ENCODE peak calls at places on chromosome 3, in nine cellular contexts. One of them, this sample, is unnamed.

GRCh38 chr3:125266976-125267375 is 54.4 kb upstream of the SLC12A8 start:
- DNase-seq in stimulated activated CD4-positive, alpha-beta T cell treated with anti-CD3 and anti-CD28 coated beads, Interleukin-2, amount 100 ng/mL, for 48 hours: no peak
- DNase-seq in astrocyte of the spinal cord: no peak
- DNase-seq in H54: no peak
- DNase-seq in Panc1: no peak
- DNase-seq in esophagus squamous epithelium: no peak
- DNase-seq in COR-L47: no peak
- DNase-seq in activated CD4-positive, alpha-beta T cell treated with anti-CD3 and anti-CD28 coated beads, Interleukin-2, amount 50 U/mL, for 48 hours: no peak
- DNase-seq in HEK293T: no peak
- DNase-seq in this sample: no peak

GRCh38 chr3:141625506-141625905 is 112.6 kb upstream of the RNF7 start:
- DNase-seq in stimulated activated CD4-positive, alpha-beta T cell treated with anti-CD3 and anti-CD28 coated beads, Interleukin-2, amount 100 ng/mL, for 48 hours: no peak
- DNase-seq in astrocyte of the spinal cord: peak
- DNase-seq in H54: peak
- DNase-seq in Panc1: no peak
- DNase-seq in esophagus squamous epithelium: no peak
- DNase-seq in COR-L47: no peak
- DNase-seq in activated CD4-positive, alpha-beta T cell treated with anti-CD3 and anti-CD28 coated beads, Interleukin-2, amount 50 U/mL, for 48 hours: no peak
- DNase-seq in HEK293T: no peak
- DNase-seq in this sample: peak

GRCh38 chr3:140292154-140292553 is 357.2 kb downstream of the CLSTN2 start:
- DNase-seq in stimulated activated CD4-positive, alpha-beta T cell treated with anti-CD3 and anti-CD28 coated beads, Interleukin-2, amount 100 ng/mL, for 48 hours: no peak
- DNase-seq in astrocyte of the spinal cord: peak
- DNase-seq in H54: no peak
- DNase-seq in Panc1: no peak
- DNase-seq in esophagus squamous epithelium: no peak
- DNase-seq in COR-L47: no peak
- DNase-seq in activated CD4-positive, alpha-beta T cell treated with anti-CD3 and anti-CD28 coated beads, Interleukin-2, amount 50 U/mL, for 48 hours: no peak
- DNase-seq in HEK293T: no peak
- DNase-seq in this sample: no peak

GRCh38 chr3:101816215-101817149 is 32.8 kb upstream of the NFKBIZ start:
- DNase-seq in stimulated activated CD4-positive, alpha-beta T cell treated with anti-CD3 and anti-CD28 coated beads, Interleukin-2, amount 100 ng/mL, for 48 hours: no peak
- DNase-seq in astrocyte of the spinal cord: peak
- DNase-seq in H54: no peak
- DNase-seq in Panc1: no peak
- DNase-seq in esophagus squamous epithelium: no peak
- DNase-seq in COR-L47: no peak
- DNase-seq in activated CD4-positive, alpha-beta T cell treated with anti-CD3 and anti-CD28 coated beads, Interleukin-2, amount 50 U/mL, for 48 hours: no peak
- DNase-seq in HEK293T: no peak
- DNase-seq in this sample: no peak

GRCh38 chr3:111577798-111578685 is 17.1 kb downstream of the ZBED2 start:
- DNase-seq in stimulated activated CD4-positive, alpha-beta T cell treated with anti-CD3 and anti-CD28 coated beads, Interleukin-2, amount 100 ng/mL, for 48 hours: no peak
- DNase-seq in astrocyte of the spinal cord: peak
- DNase-seq in H54: peak
- DNase-seq in Panc1: no peak
- DNase-seq in esophagus squamous epithelium: no peak
- DNase-seq in COR-L47: peak
- DNase-seq in activated CD4-positive, alpha-beta T cell treated with anti-CD3 and anti-CD28 coated beads, Interleukin-2, amount 50 U/mL, for 48 hours: no peak
- DNase-seq in HEK293T: peak
- DNase-seq in this sample: peak

GRCh38 chr3:52357151-52358080 is 41.3 kb downstream of the DNAH1 start:
- DNase-seq in stimulated activated CD4-positive, alpha-beta T cell treated with anti-CD3 and anti-CD28 coated beads, Interleukin-2, amount 100 ng/mL, for 48 hours: no peak
- DNase-seq in astrocyte of the spinal cord: no peak
- DNase-seq in H54: no peak
- DNase-seq in Panc1: no peak
- DNase-seq in esophagus squamous epithelium: no peak
- DNase-seq in COR-L47: no peak
- DNase-seq in activated CD4-positive, alpha-beta T cell treated with anti-CD3 and anti-CD28 coated beads, Interleukin-2, amount 50 U/mL, for 48 hours: no peak
- DNase-seq in HEK293T: no peak
- DNase-seq in this sample: no peak

GRCh38 chr3:55091381-55092225 is 163.7 kb upstream of the LRTM1 start:
- DNase-seq in stimulated activated CD4-positive, alpha-beta T cell treated with anti-CD3 and anti-CD28 coated beads, Interleukin-2, amount 100 ng/mL, for 48 hours: no peak
- DNase-seq in astrocyte of the spinal cord: peak
- DNase-seq in H54: no peak
- DNase-seq in Panc1: no peak
- DNase-seq in esophagus squamous epithelium: no peak
- DNase-seq in COR-L47: no peak
- DNase-seq in activated CD4-positive, alpha-beta T cell treated with anti-CD3 and anti-CD28 coated beads, Interleukin-2, amount 50 U/mL, for 48 hours: no peak
- DNase-seq in HEK293T: no peak
- DNase-seq in this sample: peak

GRCh38 chr3:129612350-129613204 is 6.1 kb upstream of the PLXND1 start:
- DNase-seq in stimulated activated CD4-positive, alpha-beta T cell treated with anti-CD3 and anti-CD28 coated beads, Interleukin-2, amount 100 ng/mL, for 48 hours: no peak
- DNase-seq in astrocyte of the spinal cord: no peak
- DNase-seq in H54: peak
- DNase-seq in Panc1: no peak
- DNase-seq in esophagus squamous epithelium: no peak
- DNase-seq in COR-L47: no peak
- DNase-seq in activated CD4-positive, alpha-beta T cell treated with anti-CD3 and anti-CD28 coated beads, Interleukin-2, amount 50 U/mL, for 48 hours: no peak
- DNase-seq in HEK293T: no peak
- DNase-seq in this sample: no peak

GRCh38 chr3:100779475-100779874 is 70.2 kb downstream of the TFG start:
- DNase-seq in stimulated activated CD4-positive, alpha-beta T cell treated with anti-CD3 and anti-CD28 coated beads, Interleukin-2, amount 100 ng/mL, for 48 hours: no peak
- DNase-seq in astrocyte of the spinal cord: no peak
- DNase-seq in H54: no peak
- DNase-seq in Panc1: no peak
- DNase-seq in esophagus squamous epithelium: no peak
- DNase-seq in COR-L47: no peak
- DNase-seq in activated CD4-positive, alpha-beta T cell treated with anti-CD3 and anti-CD28 coated beads, Interleukin-2, amount 50 U/mL, for 48 hours: no peak
- DNase-seq in HEK293T: no peak
- DNase-seq in this sample: no peak

GRCh38 chr3:167913218-167913902 is 177.8 kb downstream of the SERPINI1 start:
- DNase-seq in stimulated activated CD4-positive, alpha-beta T cell treated with anti-CD3 and anti-CD28 coated beads, Interleukin-2, amount 100 ng/mL, for 48 hours: no peak
- DNase-seq in astrocyte of the spinal cord: peak
- DNase-seq in H54: peak
- DNase-seq in Panc1: no peak
- DNase-seq in esophagus squamous epithelium: no peak
- DNase-seq in COR-L47: peak
- DNase-seq in activated CD4-positive, alpha-beta T cell treated with anti-CD3 and anti-CD28 coated beads, Interleukin-2, amount 50 U/mL, for 48 hours: no peak
- DNase-seq in HEK293T: peak
- DNase-seq in this sample: peak

GRCh38 chr3:197854596-197855343 is 63.7 kb downstream of the LRCH3 start:
- DNase-seq in stimulated activated CD4-positive, alpha-beta T cell treated with anti-CD3 and anti-CD28 coated beads, Interleukin-2, amount 100 ng/mL, for 48 hours: no peak
- DNase-seq in astrocyte of the spinal cord: peak
- DNase-seq in H54: peak
- DNase-seq in Panc1: peak
- DNase-seq in esophagus squamous epithelium: no peak
- DNase-seq in COR-L47: no peak
- DNase-seq in activated CD4-positive, alpha-beta T cell treated with anti-CD3 and anti-CD28 coated beads, Interleukin-2, amount 50 U/mL, for 48 hours: no peak
- DNase-seq in HEK293T: peak
- DNase-seq in this sample: peak

GRCh38 chr3:101827211-101828174 is 21.8 kb upstream of the NFKBIZ start:
- DNase-seq in stimulated activated CD4-positive, alpha-beta T cell treated with anti-CD3 and anti-CD28 coated beads, Interleukin-2, amount 100 ng/mL, for 48 hours: peak
- DNase-seq in astrocyte of the spinal cord: peak
- DNase-seq in H54: no peak
- DNase-seq in Panc1: no peak
- DNase-seq in esophagus squamous epithelium: peak
- DNase-seq in COR-L47: peak
- DNase-seq in activated CD4-positive, alpha-beta T cell treated with anti-CD3 and anti-CD28 coated beads, Interleukin-2, amount 50 U/mL, for 48 hours: peak
- DNase-seq in HEK293T: peak
- DNase-seq in this sample: peak

GRCh38 chr3:48685603-48686511 is at the start of gene NCKIPSD:
- DNase-seq in stimulated activated CD4-positive, alpha-beta T cell treated with anti-CD3 and anti-CD28 coated beads, Interleukin-2, amount 100 ng/mL, for 48 hours: peak
- DNase-seq in astrocyte of the spinal cord: peak
- DNase-seq in H54: peak
- DNase-seq in Panc1: no peak
- DNase-seq in esophagus squamous epithelium: peak
- DNase-seq in COR-L47: peak
- DNase-seq in activated CD4-positive, alpha-beta T cell treated with anti-CD3 and anti-CD28 coated beads, Interleukin-2, amount 50 U/mL, for 48 hours: peak
- DNase-seq in HEK293T: peak
- DNase-seq in this sample: peak

GRCh38 chr3:129727707-129728106 is 121.2 kb upstream of the PLXND1 start:
- DNase-seq in stimulated activated CD4-positive, alpha-beta T cell treated with anti-CD3 and anti-CD28 coated beads, Interleukin-2, amount 100 ng/mL, for 48 hours: no peak
- DNase-seq in astrocyte of the spinal cord: no peak
- DNase-seq in H54: no peak
- DNase-seq in Panc1: no peak
- DNase-seq in esophagus squamous epithelium: no peak
- DNase-seq in COR-L47: no peak
- DNase-seq in activated CD4-positive, alpha-beta T cell treated with anti-CD3 and anti-CD28 coated beads, Interleukin-2, amount 50 U/mL, for 48 hours: no peak
- DNase-seq in HEK293T: no peak
- DNase-seq in this sample: peak

GRCh38 chr3:16352428-16352827 is 87.4 kb downstream of the OXNAD1 start:
- DNase-seq in stimulated activated CD4-positive, alpha-beta T cell treated with anti-CD3 and anti-CD28 coated beads, Interleukin-2, amount 100 ng/mL, for 48 hours: no peak
- DNase-seq in astrocyte of the spinal cord: no peak
- DNase-seq in H54: no peak
- DNase-seq in Panc1: no peak
- DNase-seq in esophagus squamous epithelium: no peak
- DNase-seq in COR-L47: no peak
- DNase-seq in activated CD4-positive, alpha-beta T cell treated with anti-CD3 and anti-CD28 coated beads, Interleukin-2, amount 50 U/mL, for 48 hours: no peak
- DNase-seq in HEK293T: no peak
- DNase-seq in this sample: no peak

GRCh38 chr3:141380279-141380678 is 12.0 kb downstream of the ZBTB38 start:
- DNase-seq in stimulated activated CD4-positive, alpha-beta T cell treated with anti-CD3 and anti-CD28 coated beads, Interleukin-2, amount 100 ng/mL, for 48 hours: no peak
- DNase-seq in astrocyte of the spinal cord: no peak
- DNase-seq in H54: no peak
- DNase-seq in Panc1: no peak
- DNase-seq in esophagus squamous epithelium: no peak
- DNase-seq in COR-L47: no peak
- DNase-seq in activated CD4-positive, alpha-beta T cell treated with anti-CD3 and anti-CD28 coated beads, Interleukin-2, amount 50 U/mL, for 48 hours: no peak
- DNase-seq in HEK293T: no peak
- DNase-seq in this sample: no peak

GRCh38 chr3:162729686-162730085 is 1233.1 kb downstream of the OTOL1 start:
- DNase-seq in stimulated activated CD4-positive, alpha-beta T cell treated with anti-CD3 and anti-CD28 coated beads, Interleukin-2, amount 100 ng/mL, for 48 hours: no peak
- DNase-seq in astrocyte of the spinal cord: peak
- DNase-seq in H54: no peak
- DNase-seq in Panc1: no peak
- DNase-seq in esophagus squamous epithelium: no peak
- DNase-seq in COR-L47: no peak
- DNase-seq in activated CD4-positive, alpha-beta T cell treated with anti-CD3 and anti-CD28 coated beads, Interleukin-2, amount 50 U/mL, for 48 hours: no peak
- DNase-seq in HEK293T: no peak
- DNase-seq in this sample: peak

GRCh38 chr3:123883656-123884257 is 375 bp downstream of the MYLK start:
- DNase-seq in stimulated activated CD4-positive, alpha-beta T cell treated with anti-CD3 and anti-CD28 coated beads, Interleukin-2, amount 100 ng/mL, for 48 hours: no peak
- DNase-seq in astrocyte of the spinal cord: peak
- DNase-seq in H54: no peak
- DNase-seq in Panc1: no peak
- DNase-seq in esophagus squamous epithelium: no peak
- DNase-seq in COR-L47: no peak
- DNase-seq in activated CD4-positive, alpha-beta T cell treated with anti-CD3 and anti-CD28 coated beads, Interleukin-2, amount 50 U/mL, for 48 hours: no peak
- DNase-seq in HEK293T: no peak
- DNase-seq in this sample: no peak

This sample was measured in iris pigment epithelial cell.